ENCODE peak calls at places on chromosomes 6 and 20, in eight cellular contexts. I, S, D, V, Z, U, T and C are unnamed samples.

GRCh38 chr20:7935027-7935551 is 5.2 kb downstream of the HAO1 start:
- DNase-seq in I (no peak), S (no peak), D (no peak), V (no peak), Z (no peak), U (no peak), T (no peak), C (no peak)

GRCh38 chr6:76774750-76775396 is 688.4 kb downstream of the HTR1B start:
- DNase-seq in I (peak), S (no peak), D (no peak), V (no peak), Z (no peak), U (no peak), T (no peak), C (no peak)

GRCh38 chr20:20480689-20481088 is 112.8 kb downstream of the INSM1 start:
- DNase-seq in I (no peak), S (no peak), D (no peak), V (no peak), Z (no peak), U (peak), T (peak), C (no peak)

GRCh38 chr6:14197118-14197517 is 79.5 kb downstream of the CD83 start:
- DNase-seq in I (no peak), S (no peak), D (no peak), V (no peak), Z (no peak), U (no peak), T (no peak), C (no peak)

GRCh38 chr20:60088236-60088635 is 130.0 kb downstream of the CDH26 start:
- DNase-seq in I (no peak), S (no peak), D (no peak), V (no peak), Z (no peak), U (no peak), T (no peak), C (no peak)

GRCh38 chr6:64170326-64170725 is 534.7 kb downstream of the PHF3 start:
- DNase-seq in I (no peak), S (no peak), D (no peak), V (no peak), Z (no peak), U (no peak), T (no peak), C (no peak)

GRCh38 chr20:31595654-31596411 is 9.3 kb upstream of the ID1 start:
- DNase-seq in I (no peak), S (peak), D (no peak), V (peak), Z (peak), U (peak), T (peak), C (peak)

GRCh38 chr6:43070028-43070632 is 6.0 kb upstream of the PTK7 start:
- DNase-seq in I (no peak), S (no peak), D (no peak), V (no peak), Z (no peak), U (peak), T (peak), C (no peak)

DNA sequence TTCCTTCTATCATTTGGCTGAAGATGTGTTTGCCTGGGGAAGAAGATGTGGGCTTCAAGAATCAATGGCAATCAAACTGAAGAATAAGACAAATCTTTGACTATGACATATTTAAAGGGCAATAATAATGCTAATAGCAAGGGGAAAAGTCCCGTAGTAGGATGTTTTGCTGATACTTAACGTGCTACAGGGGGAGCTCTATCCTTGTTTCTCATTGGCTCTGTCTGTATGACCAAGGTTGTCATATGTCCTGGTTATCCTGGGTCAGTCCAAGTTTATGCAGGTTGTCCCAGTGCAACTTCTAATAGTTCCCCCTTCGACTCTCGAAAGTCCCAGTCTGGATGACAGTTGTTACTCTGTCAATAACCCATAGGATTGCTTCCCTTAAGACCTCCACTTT is 321.3 kb downstream of the DHX35 start:
- DNase-seq in I (no peak), S (no peak), D (no peak), V (no peak), Z (no peak), U (no peak), T (no peak), C (no peak)
- TF ChIP-seq CTCF in I (no peak), S (peak), D (no peak), V (no peak), Z (no peak), U (no peak), T (no peak), C (no peak)

GRCh38 chr6:170480045-170480714 is 72.9 kb downstream of the PSMB1 start:
- DNase-seq in I (no peak), S (peak), D (no peak), V (no peak), Z (no peak), U (peak), T (peak), C (no peak)
- TF ChIP-seq CTCF in I (no peak), S (peak), D (no peak), V (no peak), Z (no peak), U (peak), T (peak), C (no peak)

DNA sequence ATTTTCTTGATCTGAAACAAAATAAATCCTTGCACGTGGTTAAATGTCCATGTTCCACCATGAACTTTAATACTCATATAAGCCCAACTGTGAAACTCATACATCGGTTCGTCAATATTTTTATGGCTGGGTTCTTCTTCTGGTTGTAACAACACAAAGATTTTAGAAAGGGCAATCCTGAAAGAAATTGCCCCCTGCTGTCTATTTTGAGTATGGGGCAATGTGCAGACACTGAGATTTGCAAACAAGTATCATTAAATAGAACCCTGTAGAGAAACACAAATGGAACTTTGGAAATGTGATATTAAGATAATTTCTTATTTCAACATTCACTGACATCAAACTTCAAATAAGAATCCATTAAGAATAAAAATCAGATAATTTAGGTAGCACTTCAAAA is 80.2 kb upstream of the PHACTR1 start:
- DNase-seq in I (no peak), S (no peak), D (no peak), V (no peak), Z (no peak), U (no peak), T (no peak), C (no peak)
- TF ChIP-seq CTCF in I (no peak), S (peak), D (peak), V (no peak), Z (no peak), U (no peak), T (no peak), C (no peak)

DNA sequence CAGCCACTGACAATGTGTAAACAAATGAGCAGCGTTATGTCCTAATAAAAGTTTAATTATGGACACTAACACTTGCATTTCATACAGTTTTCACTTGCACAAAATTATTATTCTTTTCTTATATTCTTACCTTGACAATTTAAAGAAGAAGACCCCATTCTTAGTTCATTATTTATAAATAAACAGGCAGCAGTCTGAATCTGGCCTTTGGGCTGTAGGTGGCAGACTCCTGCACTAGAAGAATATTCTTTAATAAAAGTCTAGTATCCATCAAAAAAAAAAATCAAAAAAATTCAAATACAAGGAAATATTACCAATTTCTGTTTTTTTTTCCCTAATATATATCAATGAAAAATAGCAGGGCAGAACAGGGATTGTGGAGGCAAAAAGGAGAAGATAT is 24.8 kb downstream of the PTCHD4 start:
- DNase-seq in I (no peak), S (no peak), D (no peak), V (no peak), Z (no peak), U (no peak), T (no peak), C (no peak)
- TF ChIP-seq CTCF in I (no peak), S (peak), D (no peak), V (no peak), Z (no peak), U (peak), T (peak), C (no peak)

GRCh38 chr6:1597924-1598323 is 11.8 kb upstream of the FOXC1 start:
- DNase-seq in I (no peak), S (no peak), D (no peak), V (no peak), Z (no peak), U (peak), T (peak), C (no peak)
- TF ChIP-seq CTCF in I (no peak), S (no peak), D (no peak), V (no peak), Z (no peak), U (no peak), T (no peak), C (no peak)

DNA sequence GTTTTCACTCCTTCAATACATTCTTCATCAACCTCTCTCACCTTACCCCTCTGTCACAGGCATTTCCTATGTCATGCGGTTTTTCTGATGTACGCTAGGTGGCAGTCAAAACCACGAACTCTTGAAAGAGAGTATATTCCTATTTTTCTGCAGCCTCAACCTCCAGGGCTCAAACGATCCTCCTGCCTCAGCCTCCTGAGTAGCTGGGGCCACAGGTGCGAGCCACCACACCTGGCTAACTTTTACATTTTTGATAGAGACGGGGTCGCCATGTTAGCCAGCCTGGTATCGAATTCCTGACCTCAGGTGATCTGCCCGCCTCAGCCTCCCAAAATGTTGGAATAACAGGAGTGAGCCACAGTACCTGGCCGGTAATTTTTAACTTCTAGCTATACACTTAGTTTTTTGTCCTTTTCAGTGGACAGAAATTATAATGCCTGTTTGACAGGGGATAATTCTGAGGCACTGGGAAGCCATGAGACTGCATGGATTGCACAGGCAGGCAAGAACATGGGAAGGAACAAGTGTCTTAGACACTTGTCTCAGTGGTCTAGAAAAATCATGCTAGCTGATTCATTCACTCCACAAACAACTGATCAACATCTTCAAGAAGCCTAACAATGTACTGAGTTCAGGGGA is 22.5 kb upstream of the HFE start:
- DNase-seq in I (no peak), S (no peak), D (peak), V (no peak), Z (no peak), U (peak), T (peak), C (no peak)
- TF ChIP-seq CTCF in I (peak), S (peak), D (peak), V (peak), Z (peak), U (peak), T (peak), C (peak)

GRCh38 chr20:32820000-32820697 is 395 bp downstream of the MAPRE1 start:
- DNase-seq in I (peak), S (peak), D (peak), V (no peak), Z (no peak), U (peak), T (no peak), C (no peak)
- TF ChIP-seq CTCF in I (no peak), S (no peak), D (no peak), V (no peak), Z (peak), U (no peak), T (no peak), C (no peak)

GRCh38 chr6:87407531-87407895 is 259 bp upstream of the CFAP206 start:
- DNase-seq in I (peak), S (no peak), D (no peak), V (no peak), Z (no peak), U (peak), T (no peak), C (no peak)

GRCh38 chr6:87408721-87409155 is 966 bp downstream of the CFAP206 start:
- DNase-seq in I (no peak), S (no peak), D (no peak), V (no peak), Z (no peak), U (no peak), T (no peak), C (no peak)

DNA sequence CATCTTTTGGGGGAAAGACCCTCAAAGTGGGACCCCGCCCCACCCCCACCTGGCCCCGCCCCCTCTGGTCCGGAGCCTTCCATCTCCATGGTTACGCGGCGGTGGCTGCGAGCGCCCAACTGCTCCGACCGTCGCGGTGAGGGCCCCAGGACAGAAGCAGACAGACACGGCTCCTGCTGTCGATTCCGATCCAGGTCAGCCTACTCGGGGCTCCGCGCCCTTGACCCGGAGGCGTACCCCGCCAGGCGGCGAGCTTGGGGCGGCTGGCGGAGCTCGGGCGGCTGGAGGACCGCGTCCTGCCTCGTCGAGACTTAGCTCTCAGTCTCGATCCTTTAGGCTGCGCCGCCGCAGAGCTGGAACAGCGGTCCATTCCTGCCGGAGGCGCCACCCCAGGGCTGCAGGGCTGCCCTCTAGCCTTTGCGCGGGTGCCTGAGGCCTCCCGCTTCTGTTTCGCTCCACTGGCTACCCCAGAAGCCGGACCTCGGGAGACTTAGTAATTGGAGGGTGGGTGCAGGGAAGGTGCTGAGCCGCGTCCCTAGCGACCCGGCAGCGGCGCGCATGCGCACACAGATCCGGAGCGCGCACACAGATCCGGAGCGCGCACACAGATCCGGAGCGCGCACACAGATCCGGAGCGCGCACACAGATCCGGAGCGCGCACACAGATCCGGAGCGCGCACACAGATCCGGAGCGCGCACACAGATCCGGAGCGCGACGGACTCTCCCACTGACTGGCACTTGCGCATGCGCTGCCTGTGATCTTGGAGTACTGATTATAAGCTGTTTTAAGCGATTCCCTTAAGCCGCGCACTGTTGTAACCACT is at the start of gene CFAP206:
- DNase-seq in I (peak), S (peak), D (peak), V (peak), Z (peak), U (peak), T (peak), C (peak)
- TF ChIP-seq CTCF in I (no peak), S (peak), D (no peak), V (no peak), Z (no peak), U (no peak), T (peak), C (no peak)